ENCODE peak calls at places on chromosomes 3 and 15, in five cellular contexts. One of them, this sample, is unnamed.

GRCh38 chr15:87619161-87619960 is 637.2 kb downstream of the NTRK3 start:
- DNase-seq in breast epithelium: no peak
- DNase-seq in transverse colon: no peak
- DNase-seq in A549: no peak
- DNase-seq in adrenal gland: no peak
- DNase-seq in this sample: no peak

GRCh38 chr3:42809202-42809601 is at the start of gene ACKR2:
- DNase-seq in breast epithelium: no peak
- DNase-seq in transverse colon: no peak
- DNase-seq in A549: no peak
- DNase-seq in adrenal gland: no peak
- DNase-seq in this sample: no peak

GRCh38 chr3:158725348-158725966 is 6.8 kb downstream of the RARRES1 start:
- DNase-seq in breast epithelium: no peak
- DNase-seq in transverse colon: peak; percentile 47
- DNase-seq in A549: peak; percentile 60
- DNase-seq in adrenal gland: peak; percentile 66
- DNase-seq in this sample: peak; percentile 54

GRCh38 chr15:39413558-39413957 is 167.3 kb upstream of the THBS1 start:
- DNase-seq in breast epithelium: no peak
- DNase-seq in transverse colon: no peak
- DNase-seq in A549: no peak
- DNase-seq in adrenal gland: no peak
- DNase-seq in this sample: no peak

GRCh38 chr3:29397406-29397805 is 116.5 kb downstream of the RBMS3 start:
- DNase-seq in breast epithelium: no peak
- DNase-seq in transverse colon: no peak
- DNase-seq in A549: no peak
- DNase-seq in adrenal gland: no peak
- DNase-seq in this sample: no peak

GRCh38 chr3:186976802-186977201 is 46.5 kb downstream of the ST6GAL1 start:
- DNase-seq in breast epithelium: no peak
- DNase-seq in transverse colon: no peak
- DNase-seq in A549: no peak
- DNase-seq in adrenal gland: no peak
- DNase-seq in this sample: peak; percentile 10

GRCh38 chr15:40302288-40302886 is 5.3 kb downstream of the PLCB2 start:
- DNase-seq in breast epithelium: no peak
- DNase-seq in transverse colon: no peak
- DNase-seq in A549: no peak
- DNase-seq in adrenal gland: no peak
- DNase-seq in this sample: no peak

GRCh38 chr3:105518806-105519418 is 152.2 kb downstream of the ALCAM start:
- DNase-seq in breast epithelium: no peak
- DNase-seq in transverse colon: no peak
- DNase-seq in A549: peak; percentile 19
- DNase-seq in adrenal gland: no peak
- DNase-seq in this sample: no peak

GRCh38 chr3:107796786-107797185 is 274.0 kb downstream of the BBX start:
- DNase-seq in breast epithelium: no peak
- DNase-seq in transverse colon: no peak
- DNase-seq in A549: no peak
- DNase-seq in adrenal gland: no peak
- DNase-seq in this sample: no peak

GRCh38 chr3:7332696-7333095 is 471.8 kb downstream of the GRM7 start:
- DNase-seq in breast epithelium: no peak
- DNase-seq in transverse colon: no peak
- DNase-seq in A549: no peak
- DNase-seq in adrenal gland: no peak
- DNase-seq in this sample: no peak

GRCh38 chr3:195165264-195165608 is 105.7 kb downstream of the XXYLT1 start:
- DNase-seq in breast epithelium: no peak
- DNase-seq in transverse colon: no peak
- DNase-seq in A549: no peak
- DNase-seq in adrenal gland: no peak
- DNase-seq in this sample: no peak

GRCh38 chr15:83158393-83158792 is 49.2 kb downstream of the HDGFL3 start:
- DNase-seq in breast epithelium: no peak
- DNase-seq in transverse colon: no peak
- DNase-seq in A549: no peak
- DNase-seq in adrenal gland: no peak
- DNase-seq in this sample: no peak

GRCh38 chr15:86139828-86140227 is 60.2 kb downstream of the AGBL1 start:
- DNase-seq in breast epithelium: no peak
- DNase-seq in transverse colon: no peak
- DNase-seq in A549: peak; percentile 11
- DNase-seq in adrenal gland: no peak
- DNase-seq in this sample: no peak

GRCh38 chr3:48848816-48849515 is 1.3 kb upstream of the PRKAR2A start:
- DNase-seq in breast epithelium: no peak
- DNase-seq in transverse colon: no peak
- DNase-seq in A549: no peak
- DNase-seq in adrenal gland: no peak
- DNase-seq in this sample: peak; percentile 53

GRCh38 chr3:37498126-37499039 is 324.0 kb upstream of the LRRFIP2 start:
- DNase-seq in breast epithelium: no peak
- DNase-seq in transverse colon: no peak
- DNase-seq in A549: no peak
- DNase-seq in adrenal gland: no peak
- DNase-seq in this sample: no peak
- TF ChIP-seq POLR2A in breast epithelium: no peak
- TF ChIP-seq POLR2A in transverse colon: no peak
- TF ChIP-seq POLR2A in A549: no peak
- TF ChIP-seq POLR2A in adrenal gland: no peak
- TF ChIP-seq POLR2A in this sample: no peak

GRCh38 chr15:77029166-77030041 is 34.5 kb downstream of the PSTPIP1 start:
- DNase-seq in breast epithelium: peak; percentile 41
- DNase-seq in transverse colon: peak; percentile 59
- DNase-seq in A549: no peak
- DNase-seq in adrenal gland: peak; percentile 17
- DNase-seq in this sample: peak; percentile 3
- H3K27ac ChIP-seq in breast epithelium: no peak overlapping the region
- H3K27ac ChIP-seq in transverse colon: no peak overlapping the region
- H3K27ac ChIP-seq in A549: no peak overlapping the region
- H3K27ac ChIP-seq in adrenal gland: no peak overlapping the region
- H3K27ac ChIP-seq in this sample: no peak overlapping the region

GRCh38 chr3:170483485-170484262 is 65.0 kb downstream of the CLDN11 start:
- DNase-seq in breast epithelium: no peak
- DNase-seq in transverse colon: no peak
- DNase-seq in A549: peak; percentile 20
- DNase-seq in adrenal gland: no peak
- DNase-seq in this sample: no peak
- TF ChIP-seq CTCF in breast epithelium: no peak
- TF ChIP-seq CTCF in transverse colon: no peak
- TF ChIP-seq CTCF in A549: no peak
- TF ChIP-seq CTCF in adrenal gland: no peak
- TF ChIP-seq CTCF in this sample: no peak

DNA sequence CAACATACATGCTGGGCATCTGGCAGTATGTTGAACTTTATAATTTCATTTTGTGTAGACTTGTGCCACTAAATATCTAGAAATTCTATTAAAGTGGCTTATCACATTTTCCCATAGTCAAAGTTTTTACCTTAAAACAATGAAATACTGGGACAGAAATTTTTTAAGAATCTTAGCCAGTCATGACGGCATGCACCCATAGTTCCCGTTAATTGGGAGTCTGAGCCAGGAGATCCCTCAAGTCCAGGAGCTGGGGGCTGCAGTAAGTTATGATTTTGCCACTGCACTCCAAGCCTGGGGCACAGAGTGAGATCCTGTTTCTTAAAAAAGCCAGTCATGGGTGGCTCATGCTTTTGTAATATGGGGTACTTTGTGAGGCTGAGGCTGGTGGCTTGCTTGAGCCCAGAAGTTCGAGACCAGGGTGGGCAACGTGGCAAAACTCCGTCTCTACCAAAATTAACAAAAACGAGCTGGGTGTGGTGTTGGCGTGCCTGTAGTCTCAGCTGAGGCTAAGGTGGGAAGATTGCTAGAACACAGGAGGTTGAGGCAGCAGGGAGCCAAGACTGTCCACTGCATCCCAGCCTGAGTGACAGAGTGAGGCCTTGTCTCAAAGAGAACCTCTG is 3.1 kb downstream of the RPSA start:
- DNase-seq in breast epithelium: no peak
- DNase-seq in transverse colon: no peak
- DNase-seq in A549: no peak
- DNase-seq in adrenal gland: no peak
- DNase-seq in this sample: no peak
- TF ChIP-seq POLR2A in breast epithelium: no peak
- TF ChIP-seq POLR2A in transverse colon: no peak
- TF ChIP-seq POLR2A in A549: no peak
- TF ChIP-seq POLR2A in adrenal gland: no peak
- TF ChIP-seq POLR2A in this sample: no peak

DNA sequence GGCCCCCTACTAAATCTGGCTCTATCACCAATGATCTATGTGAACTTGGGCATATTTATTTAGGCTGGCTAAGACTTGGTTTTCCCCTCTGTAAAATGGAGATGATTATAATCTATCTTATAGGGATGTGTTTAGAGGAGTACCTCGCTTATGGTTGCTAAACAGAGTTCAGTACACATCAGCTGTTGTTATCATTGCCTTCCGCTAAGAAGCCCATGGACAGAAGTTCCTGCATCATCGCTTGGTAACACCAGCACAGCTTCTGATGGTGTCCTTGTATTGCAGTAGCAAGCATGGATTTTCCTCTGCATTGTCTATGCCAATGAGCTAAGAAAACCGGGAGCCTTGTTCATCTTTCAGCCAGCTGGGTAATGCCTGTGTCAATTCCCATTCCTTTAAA is 73.1 kb upstream of the LRTM1 start:
- DNase-seq in breast epithelium: no peak
- DNase-seq in transverse colon: no peak
- DNase-seq in A549: no peak
- DNase-seq in adrenal gland: no peak
- DNase-seq in this sample: no peak
- H3K27ac ChIP-seq in breast epithelium: no peak overlapping the region
- H3K27ac ChIP-seq in transverse colon: no peak overlapping the region
- H3K27ac ChIP-seq in A549: no peak overlapping the region
- H3K27ac ChIP-seq in adrenal gland: no peak overlapping the region
- H3K27ac ChIP-seq in this sample: no peak overlapping the region

This sample was measured in body of pancreas.